ENCODE peak calls at places on chromosome 18, in seven cellular contexts. C, S, U, B, V, P and W are unnamed samples.

GRCh38 chr18:51361130-51361860 is 163.8 kb upstream of the MEX3C start:
- DNase-seq in B (no peak), S (no peak), V (no peak), P (no peak), U (no peak), C (peak; percentile 50), W (peak; percentile 4)

GRCh38 chr18:47689386-47689785 is 241.1 kb downstream of the SMAD2 start:
- DNase-seq in U (no peak), C (no peak), P (no peak), B (no peak), V (no peak), S (no peak), W (no peak)

GRCh38 chr18:77005651-77006195 is 126.9 kb downstream of the MBP start:
- DNase-seq in C (no peak), S (no peak), B (no peak), V (no peak), P (no peak), U (no peak), W (no peak)

GRCh38 chr18:79366177-79367094 is 29.3 kb upstream of the NFATC1 start:
- DNase-seq in C (no peak), V (no peak), B (no peak), U (no peak), S (no peak), P (no peak), W (peak; percentile 50)

GRCh38 chr18:43634994-43635393 is 357.7 kb upstream of the SYT4 start:
- DNase-seq in U (peak; percentile 32), B (no peak), C (no peak), P (no peak), V (no peak), S (no peak), W (no peak)

GRCh38 chr18:58544616-58545337 is 84.1 kb downstream of the ALPK2 start:
- DNase-seq in P (no peak), B (no peak), C (no peak), U (no peak), S (no peak), V (no peak), W (peak; percentile 63)

GRCh38 chr18:3441290-3441689 is 8.7 kb upstream of the TGIF1 start:
- DNase-seq in S (no peak), C (peak; percentile 33), U (peak; percentile 6), V (no peak), B (no peak), P (peak; percentile 55), W (peak; percentile 57)

GRCh38 chr18:77087391-77088141 is 45.0 kb downstream of the MBP start:
- DNase-seq in P (peak; percentile 36), S (no peak), V (no peak), B (no peak), U (no peak), C (no peak), W (no peak)

GRCh38 chr18:76979111-76979751 is 153.4 kb downstream of the MBP start:
- DNase-seq in U (no peak), V (no peak), P (no peak), C (no peak), S (no peak), B (no peak), W (no peak)

GRCh38 chr18:55585586-55586521 is 2.1 kb downstream of the TCF4 start:
- DNase-seq in V (no peak), C (no peak), B (no peak), U (peak; percentile 27), P (no peak), S (peak; percentile 32), W (peak; percentile 23)

GRCh38 chr18:49645836-49646235 is 84.0 kb downstream of the LIPG start:
- DNase-seq in P (no peak), S (no peak), U (no peak), B (no peak), V (no peak), C (peak; percentile 57), W (peak; percentile 46)

GRCh38 chr18:79497638-79498081 is 101.9 kb downstream of the NFATC1 start:
- DNase-seq in C (no peak), U (no peak), B (no peak), S (no peak), P (no peak), V (no peak), W (peak; percentile 44)

GRCh38 chr18:8468911-8469310 is 140.3 kb upstream of the RAB12 start:
- DNase-seq in C (peak; percentile 49), B (no peak), V (no peak), S (no peak), P (no peak), U (no peak), W (peak; percentile 78)

GRCh38 chr18:23291456-23292205 is 156.3 kb downstream of the CABLES1 start:
- DNase-seq in U (peak; percentile 29), C (peak; percentile 24), S (no peak), P (no peak), V (no peak), B (no peak), W (peak; percentile 40)

GRCh38 chr18:58080516-58080915 is 36.5 kb downstream of the NEDD4L start:
- DNase-seq in V (no peak), S (no peak), B (no peak), C (no peak), U (no peak), P (no peak), W (no peak)

GRCh38 chr18:58213931-58214431 is 170.0 kb downstream of the NEDD4L start:
- DNase-seq in U (no peak), C (peak; percentile 59), V (no peak), P (no peak), S (no peak), B (no peak), W (peak; percentile 35)

GRCh38 chr18:5662586-5663090 is 118.8 kb upstream of the EPB41L3 start:
- DNase-seq in P (no peak), U (no peak), S (no peak), B (no peak), V (no peak), C (no peak), W (no peak)

GRCh38 chr18:741931-742512 is 29.6 kb upstream of the ENOSF1 start:
- DNase-seq in S (no peak), U (peak; percentile 2), B (peak; percentile 30), C (peak; percentile 11), V (peak; percentile 33), P (peak; percentile 45), W (peak; percentile 37)

GRCh38 chr18:9925795-9926194 is 12.0 kb downstream of the VAPA start:
- DNase-seq in B (no peak), U (no peak), C (no peak), S (no peak), V (no peak), P (no peak), W (no peak)

GRCh38 chr18:1846640-1847039 is 724.7 kb downstream of the METTL4 start:
- DNase-seq in V (no peak), P (no peak), C (peak; percentile 8), S (no peak), U (no peak), B (no peak), W (peak; percentile 73)

GRCh38 chr18:23357992-23358594 is 95.0 kb upstream of the RIOK3 start:
- DNase-seq in P (peak; percentile 66), V (no peak), S (peak; percentile 27), C (no peak), B (no peak), U (no peak), W (no peak)

GRCh38 chr18:58579561-58580047 is 49.3 kb downstream of the ALPK2 start:
- DNase-seq in U (no peak), C (peak; percentile 87), B (no peak), S (no peak), V (no peak), P (no peak), W (peak; percentile 73)

GRCh38 chr18:54075681-54076080 is 148.8 kb downstream of the MBD2 start:
- DNase-seq in C (no peak), U (no peak), V (no peak), S (no peak), P (no peak), B (no peak), W (no peak)

GRCh38 chr18:9738266-9738969 is 30.3 kb downstream of the RAB31 start:
- DNase-seq in S (no peak), B (no peak), U (no peak), C (no peak), V (no peak), P (no peak), W (no peak)

GRCh38 chr18:35345460-35345921 is 1.3 kb upstream of the ZNF24 start:
- DNase-seq in B (no peak), P (peak; percentile 6), U (peak; percentile 33), C (no peak), V (no peak), S (peak; percentile 6), W (peak; percentile 29)

GRCh38 chr18:58087928-58088722 is 44.1 kb downstream of the NEDD4L start:
- DNase-seq in P (peak; percentile 49), S (no peak), V (no peak), B (no peak), C (no peak), U (no peak), W (peak; percentile 26)

GRCh38 chr18:72866901-72867701 is 686 bp downstream of the NETO1 start:
- DNase-seq in S (no peak), C (no peak), U (no peak), B (no peak), P (no peak), V (no peak), W (no peak)

GRCh38 chr18:12811191-12811950 is 72.7 kb downstream of the PTPN2 start:
- DNase-seq in V (no peak), U (no peak), B (no peak), S (no peak), C (no peak), P (no peak), W (peak; percentile 13)

GRCh38 chr18:23835506-23835905 is 146.3 kb downstream of the LAMA3 start:
- DNase-seq in C (no peak), S (no peak), U (no peak), V (no peak), B (no peak), P (no peak), W (no peak)

GRCh38 chr18:68940039-68940438 is 142.2 kb downstream of the CCDC102B start:
- DNase-seq in S (no peak), C (no peak), P (no peak), V (no peak), B (no peak), U (no peak), W (no peak)

GRCh38 chr18:64009305-64009704 is 39.4 kb downstream of the SERPINB8 start:
- DNase-seq in B (no peak), P (no peak), V (no peak), U (no peak), C (no peak), S (no peak), W (no peak)

GRCh38 chr18:34710430-34711386 is 610 bp downstream of the DTNA start:
- DNase-seq in S (no peak), C (peak; percentile 67), V (no peak), B (no peak), U (peak; percentile 37), P (no peak), W (peak; percentile 36)

GRCh38 chr18:31154186-31154585 is 8.5 kb downstream of the DSC1 start:
- DNase-seq in B (no peak), P (no peak), V (no peak), C (no peak), S (no peak), U (no peak), W (no peak)